ENCODE peak calls at places on chromosomes 5 and 9, in six cellular contexts. One of them, this sample, is unnamed.

GRCh38 chr9:19479874-19480273 is 71.1 kb downstream of the ACER2 start:
- DNase-seq in A549: no peak
- DNase-seq in AG09309: no peak
- DNase-seq in A673: no peak
- DNase-seq in brain microvascular endothelial cell: no peak
- DNase-seq in hepatocyte: no peak
- DNase-seq in this sample: no peak

GRCh38 chr5:38922199-38922598 is 76.4 kb downstream of the OSMR start:
- DNase-seq in hepatocyte: peak; percentile 68
- DNase-seq in A549: peak; percentile 73
- DNase-seq in AG09309: no peak
- DNase-seq in A673: peak; percentile 72
- DNase-seq in brain microvascular endothelial cell: peak; percentile 38
- DNase-seq in this sample: no peak

GRCh38 chr5:73482383-73483193 is 15.7 kb upstream of the BTF3 start:
- DNase-seq in A549: no peak
- DNase-seq in A673: no peak
- DNase-seq in hepatocyte: peak; percentile 23
- DNase-seq in AG09309: peak; percentile 24
- DNase-seq in brain microvascular endothelial cell: peak; percentile 65
- DNase-seq in this sample: no peak

GRCh38 chr9:26904070-26904469 is 11.5 kb upstream of the CAAP1 start:
- DNase-seq in A673: no peak
- DNase-seq in AG09309: no peak
- DNase-seq in A549: no peak
- DNase-seq in hepatocyte: no peak
- DNase-seq in brain microvascular endothelial cell: no peak
- DNase-seq in this sample: no peak

GRCh38 chr5:109485030-109485429 is 75.3 kb upstream of the PJA2 start:
- DNase-seq in hepatocyte: peak; percentile 75
- DNase-seq in AG09309: no peak
- DNase-seq in A673: peak; percentile 76
- DNase-seq in A549: no peak
- DNase-seq in brain microvascular endothelial cell: peak; percentile 2
- DNase-seq in this sample: no peak

GRCh38 chr5:52878671-52879070 is 91.0 kb downstream of the ITGA1 start:
- DNase-seq in A549: no peak
- DNase-seq in A673: peak; percentile 86
- DNase-seq in hepatocyte: no peak
- DNase-seq in brain microvascular endothelial cell: peak; percentile 52
- DNase-seq in AG09309: no peak
- DNase-seq in this sample: no peak

GRCh38 chr9:93290495-93291434 is 106.8 kb downstream of the WNK2 start:
- DNase-seq in brain microvascular endothelial cell: no peak
- DNase-seq in hepatocyte: no peak
- DNase-seq in AG09309: no peak
- DNase-seq in A549: no peak
- DNase-seq in A673: no peak
- DNase-seq in this sample: no peak

GRCh38 chr9:125190371-125190801 is 783 bp upstream of the PPP6C start:
- DNase-seq in A673: peak; percentile 10
- DNase-seq in hepatocyte: no peak
- DNase-seq in A549: no peak
- DNase-seq in brain microvascular endothelial cell: no peak
- DNase-seq in AG09309: no peak
- DNase-seq in this sample: no peak

GRCh38 chr5:126988021-126988569 is 42.3 kb downstream of the MARCHF3 start:
- DNase-seq in hepatocyte: no peak
- DNase-seq in A549: no peak
- DNase-seq in AG09309: no peak
- DNase-seq in A673: no peak
- DNase-seq in brain microvascular endothelial cell: no peak
- DNase-seq in this sample: no peak

GRCh38 chr9:97807681-97808080 is 45.3 kb upstream of the FOXE1 start:
- DNase-seq in hepatocyte: no peak
- DNase-seq in brain microvascular endothelial cell: no peak
- DNase-seq in AG09309: no peak
- DNase-seq in A549: no peak
- DNase-seq in A673: no peak
- DNase-seq in this sample: no peak

GRCh38 chr5:60597570-60597969 is 102.4 kb downstream of the DEPDC1B start:
- DNase-seq in AG09309: no peak
- DNase-seq in A673: no peak
- DNase-seq in hepatocyte: no peak
- DNase-seq in brain microvascular endothelial cell: no peak
- DNase-seq in A549: no peak
- DNase-seq in this sample: no peak

GRCh38 chr5:6582507-6583048 is 50.3 kb downstream of the NSUN2 start:
- DNase-seq in A673: no peak
- DNase-seq in hepatocyte: no peak
- DNase-seq in A549: no peak
- DNase-seq in AG09309: no peak
- DNase-seq in brain microvascular endothelial cell: no peak
- DNase-seq in this sample: no peak

GRCh38 chr9:36738318-36738975 is 165.8 kb downstream of the MELK start:
- DNase-seq in A673: no peak
- DNase-seq in A549: peak; percentile 56
- DNase-seq in AG09309: peak; percentile 7
- DNase-seq in hepatocyte: no peak
- DNase-seq in brain microvascular endothelial cell: no peak
- DNase-seq in this sample: no peak

GRCh38 chr9:121434946-121435345 is 64.7 kb downstream of the GGTA1 start:
- DNase-seq in hepatocyte: no peak
- DNase-seq in AG09309: peak; percentile 31
- DNase-seq in A549: no peak
- DNase-seq in brain microvascular endothelial cell: peak; percentile 64
- DNase-seq in A673: no peak
- DNase-seq in this sample: peak; percentile 8

GRCh38 chr9:109779711-109780452 is at the start of gene PALM2AKAP2:
- DNase-seq in A673: peak; percentile 65
- DNase-seq in brain microvascular endothelial cell: peak; percentile 46
- DNase-seq in hepatocyte: peak; percentile 87
- DNase-seq in A549: peak; percentile 39
- DNase-seq in AG09309: no peak
- DNase-seq in this sample: no peak

GRCh38 chr5:99088309-99088708 is 159.5 kb upstream of the CHD1 start:
- DNase-seq in A549: no peak
- DNase-seq in hepatocyte: no peak
- DNase-seq in A673: no peak
- DNase-seq in AG09309: no peak
- DNase-seq in brain microvascular endothelial cell: peak; percentile 29
- DNase-seq in this sample: no peak

GRCh38 chr9:99821187-99822095 is at the start of gene NR4A3:
- DNase-seq in hepatocyte: peak; percentile 96
- DNase-seq in A549: peak; percentile 92
- DNase-seq in brain microvascular endothelial cell: peak; percentile 97
- DNase-seq in AG09309: peak; percentile 89
- DNase-seq in A673: peak; percentile 99
- DNase-seq in this sample: peak; percentile 97
- TF ChIP-seq CTCF in hepatocyte: no peak
- TF ChIP-seq CTCF in A549: no peak
- TF ChIP-seq CTCF in brain microvascular endothelial cell: peak; percentile 48
- TF ChIP-seq CTCF in AG09309: peak; percentile 31
- TF ChIP-seq CTCF in A673: no peak
- TF ChIP-seq CTCF in this sample: no peak

GRCh38 chr5:63963080-63963735 is 963 bp upstream of the HTR1A start:
- DNase-seq in hepatocyte: peak; percentile 90
- DNase-seq in A673: peak; percentile 78
- DNase-seq in A549: peak; percentile 28
- DNase-seq in AG09309: peak; percentile 5
- DNase-seq in brain microvascular endothelial cell: peak; percentile 69
- DNase-seq in this sample: peak; percentile 18
- TF ChIP-seq CTCF in hepatocyte: peak; percentile 89
- TF ChIP-seq CTCF in A673: peak; percentile 85
- TF ChIP-seq CTCF in A549: peak; percentile 58
- TF ChIP-seq CTCF in AG09309: peak; percentile 50
- TF ChIP-seq CTCF in brain microvascular endothelial cell: peak; percentile 79
- TF ChIP-seq CTCF in this sample: peak; percentile 65

DNA sequence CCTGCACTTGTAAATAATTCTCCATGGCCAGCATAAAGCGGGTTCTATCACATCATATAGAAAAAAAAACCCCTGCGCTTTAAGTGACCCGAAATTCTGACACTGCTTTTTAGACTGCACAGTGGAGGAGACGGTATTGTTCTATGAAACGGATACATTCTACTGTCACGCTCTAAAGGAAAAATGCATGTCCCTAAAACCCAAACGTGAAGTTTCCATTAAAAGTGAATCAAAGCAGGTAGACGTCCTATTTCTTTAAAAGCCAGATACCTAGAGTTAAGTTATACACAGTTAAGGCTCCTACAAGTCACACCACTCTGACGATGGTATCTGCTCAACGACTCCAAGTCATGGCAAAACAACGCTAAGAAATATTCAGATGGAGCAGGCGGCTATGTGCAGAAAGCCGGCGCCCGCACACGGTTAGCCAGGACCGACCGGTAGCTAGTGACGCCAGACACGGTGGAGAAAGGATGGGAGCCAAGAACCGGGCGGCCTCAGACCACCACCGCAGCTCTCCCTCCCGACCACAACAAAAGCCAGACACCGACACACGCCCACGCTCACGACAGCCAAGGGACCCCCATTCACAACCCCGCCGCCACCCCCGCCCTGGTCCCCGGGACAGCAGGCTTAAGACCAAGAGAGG is 752 bp downstream of the SKP1 start:
- DNase-seq in A549: no peak
- DNase-seq in brain microvascular endothelial cell: peak; percentile 12
- DNase-seq in AG09309: no peak
- DNase-seq in hepatocyte: no peak
- DNase-seq in A673: peak; percentile 23
- DNase-seq in this sample: no peak
- TF ChIP-seq CTCF in A549: no peak
- TF ChIP-seq CTCF in brain microvascular endothelial cell: no peak
- TF ChIP-seq CTCF in AG09309: no peak
- TF ChIP-seq CTCF in hepatocyte: no peak
- TF ChIP-seq CTCF in A673: no peak
- TF ChIP-seq CTCF in this sample: no peak

DNA sequence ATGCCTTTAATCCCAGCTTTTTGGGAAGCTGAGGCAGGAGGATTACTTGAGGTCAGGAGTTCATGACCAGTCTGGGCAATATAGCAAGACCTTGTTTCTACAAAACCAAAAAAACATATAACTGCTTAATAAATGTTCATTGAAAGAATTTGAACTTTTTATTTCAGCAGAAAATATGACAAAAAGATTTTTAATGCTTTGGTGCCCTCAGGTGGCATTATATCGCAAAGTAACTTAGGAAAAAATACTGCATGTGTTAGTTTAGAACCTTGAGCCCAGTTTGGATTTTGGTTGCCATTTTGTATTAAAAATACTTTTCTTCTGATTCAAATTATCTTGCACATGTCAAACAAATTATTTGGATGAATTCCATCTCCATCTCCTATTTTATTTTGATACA is 103.2 kb downstream of the GPBP1 start:
- DNase-seq in hepatocyte: no peak
- DNase-seq in A673: peak; percentile 40
- DNase-seq in brain microvascular endothelial cell: no peak
- DNase-seq in AG09309: no peak
- DNase-seq in A549: peak; percentile 18
- DNase-seq in this sample: no peak
- TF ChIP-seq CTCF in hepatocyte: peak; percentile 52
- TF ChIP-seq CTCF in A673: peak; percentile 51
- TF ChIP-seq CTCF in brain microvascular endothelial cell: peak; percentile 21
- TF ChIP-seq CTCF in AG09309: peak; percentile 25
- TF ChIP-seq CTCF in A549: peak; percentile 64
- TF ChIP-seq CTCF in this sample: peak; percentile 25

DNA sequence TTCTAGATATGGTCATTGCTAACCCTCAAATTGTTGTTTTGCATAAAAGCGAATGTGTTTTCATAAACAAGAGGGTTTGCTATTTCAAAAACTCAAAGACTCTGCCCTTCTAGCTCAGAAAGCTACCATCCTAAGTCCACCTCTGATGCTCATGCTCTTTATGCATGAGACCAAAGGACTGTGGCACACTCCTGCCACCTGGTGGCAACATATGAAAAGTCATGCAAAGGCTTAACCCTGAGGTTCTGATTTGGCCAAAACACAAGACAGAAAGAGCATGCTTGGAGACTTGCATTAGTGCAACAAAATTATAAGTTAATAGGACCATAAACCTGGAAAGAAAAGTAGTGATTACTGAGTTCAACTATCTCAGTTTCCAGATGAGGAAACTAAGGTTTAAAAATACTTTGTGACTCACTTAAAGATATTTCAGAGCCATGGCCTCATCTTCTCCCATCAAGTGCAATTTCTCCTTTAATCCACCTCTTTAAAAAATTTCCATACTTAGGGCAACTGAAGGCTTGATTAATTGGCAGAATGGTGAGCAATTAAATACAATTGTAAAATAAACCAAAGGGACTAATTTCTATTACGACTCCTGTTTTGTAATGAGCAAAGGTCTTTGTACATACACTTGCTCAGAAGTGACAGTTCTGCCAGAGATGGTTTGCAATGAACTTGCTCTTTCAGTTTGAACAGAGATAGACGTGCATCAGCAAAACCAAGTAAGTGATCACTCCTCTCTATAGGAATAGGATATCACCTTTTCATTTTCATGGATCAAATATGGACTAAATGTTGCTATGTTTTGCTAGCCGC is 110.7 kb upstream of the RAD23B start:
- DNase-seq in A673: peak; percentile 76
- DNase-seq in brain microvascular endothelial cell: peak; percentile 75
- DNase-seq in A549: peak; percentile 35
- DNase-seq in AG09309: peak; percentile 43
- DNase-seq in hepatocyte: peak; percentile 89
- DNase-seq in this sample: peak; percentile 47
- TF ChIP-seq CTCF in A673: peak; percentile 86
- TF ChIP-seq CTCF in brain microvascular endothelial cell: peak; percentile 92
- TF ChIP-seq CTCF in A549: peak; percentile 88
- TF ChIP-seq CTCF in AG09309: peak; percentile 84
- TF ChIP-seq CTCF in hepatocyte: peak; percentile 90
- TF ChIP-seq CTCF in this sample: peak; percentile 91

DNA sequence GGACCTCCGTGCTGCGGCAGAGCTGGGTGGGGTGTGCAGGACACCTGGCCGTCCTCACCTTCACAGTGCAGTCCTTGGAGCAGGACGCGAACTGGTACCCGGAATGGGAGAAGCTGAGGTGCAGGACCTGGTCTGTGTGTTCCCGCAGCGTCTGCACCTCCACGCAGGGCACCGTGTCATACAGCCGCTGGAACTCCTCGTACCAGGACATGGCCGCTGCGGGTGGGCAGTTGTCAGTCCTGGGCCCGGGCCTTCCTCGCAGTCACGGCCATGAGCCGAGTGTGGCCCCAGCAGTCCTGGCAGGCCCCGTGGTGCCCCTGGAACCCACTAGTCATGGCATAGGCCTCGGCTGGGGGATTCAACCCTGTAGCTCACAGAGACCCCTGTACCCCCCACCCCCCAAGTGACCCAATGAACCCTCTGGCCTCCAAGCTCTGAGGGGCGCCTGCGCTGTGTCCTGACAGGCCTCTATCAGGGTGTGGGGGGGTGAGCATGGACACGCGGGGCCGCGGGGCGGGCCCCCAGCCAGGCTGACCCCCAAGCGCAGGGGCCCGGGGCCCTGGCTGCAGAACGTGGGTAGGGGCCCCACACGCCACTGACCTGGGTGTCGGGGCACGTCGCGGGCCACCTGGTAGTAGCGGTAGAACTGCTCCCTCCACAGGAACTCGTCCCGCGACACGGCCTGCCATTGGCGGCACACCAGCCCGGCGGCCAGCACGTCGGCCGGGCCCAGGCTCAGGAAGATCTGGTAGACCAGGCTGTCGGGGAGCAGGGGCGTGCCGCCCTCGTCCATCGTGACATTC is 1.0 kb downstream of the FBXW5 start:
- DNase-seq in brain microvascular endothelial cell: peak; percentile 21
- DNase-seq in hepatocyte: peak; percentile 64
- DNase-seq in AG09309: no peak
- DNase-seq in A673: peak; percentile 46
- DNase-seq in A549: peak; percentile 50
- DNase-seq in this sample: no peak
- TF ChIP-seq CTCF in brain microvascular endothelial cell: no peak
- TF ChIP-seq CTCF in hepatocyte: no peak
- TF ChIP-seq CTCF in AG09309: no peak
- TF ChIP-seq CTCF in A673: no peak
- TF ChIP-seq CTCF in A549: no peak
- TF ChIP-seq CTCF in this sample: no peak

This sample was measured in AG09319.